ENCODE peak calls at places on chromosomes 16 and 17, in seven cellular contexts. M is NCI-H146, S is GM12891, A is NCI-H446 treated with DMSO at 0.1 percent for 48 hours, O is heart right ventricle, V is frontal cortex, Q is midbrain. K is an unnamed sample.

GRCh38 chr16:8877894-8878522 is 4.1 kb upstream of the LITAFD start:
- DNase-seq in M (no peak), S (no peak), A (no peak), O (no peak), V (no peak), Q (no peak), K (peak)

GRCh38 chr16:66717776-66718175 is 21.2 kb upstream of the CMTM4 start:
- DNase-seq in M (no peak), S (no peak), A (no peak), O (no peak), V (no peak), Q (no peak), K (no peak)

GRCh38 chr16:51390877-51391276 is 239.8 kb upstream of the SALL1 start:
- DNase-seq in M (no peak), S (no peak), A (no peak), O (no peak), V (no peak), Q (no peak), K (no peak)

GRCh38 chr16:84687715-84688114 is 12.1 kb upstream of the USP10 start:
- DNase-seq in M (no peak), S (no peak), A (no peak), O (no peak), V (no peak), Q (no peak), K (peak)

GRCh38 chr17:15398736-15399331 is 57.4 kb upstream of the TEKT3 start:
- DNase-seq in M (no peak), S (no peak), A (no peak), O (no peak), V (no peak), Q (no peak), K (no peak)

GRCh38 chr16:4385789-4386451 is 14.3 kb downstream of the VASN start:
- DNase-seq in M (no peak), S (no peak), A (no peak), O (no peak), V (no peak), Q (no peak), K (no peak)

GRCh38 chr16:24075929-24076716 is 180.0 kb upstream of the CACNG3 start:
- DNase-seq in M (no peak), S (no peak), A (no peak), O (no peak), V (no peak), Q (no peak), K (peak)

GRCh38 chr16:17301593-17302135 is 169.1 kb downstream of the XYLT1 start:
- DNase-seq in M (no peak), S (peak), A (no peak), O (no peak), V (no peak), Q (no peak), K (peak)

GRCh38 chr16:12064291-12064690 is 87.8 kb downstream of the SNX29 start:
- DNase-seq in M (no peak), S (no peak), A (no peak), O (no peak), V (no peak), Q (no peak), K (peak)